ENCODE peak calls at places on chromosomes 3 and 15, in five cellular contexts. One of them, this sample, is unnamed.

GRCh38 chr15:67085237-67085817 is 19.9 kb downstream of the SMAD3 start:
- DNase-seq in SW 1271: no peak
- DNase-seq in astrocyte of the spinal cord: no peak
- DNase-seq in transverse colon: no peak
- DNase-seq in kidney: no peak
- DNase-seq in this sample: no peak

GRCh38 chr3:184320099-184320445 is 5.7 kb downstream of the EIF4G1 start:
- DNase-seq in SW 1271: peak
- DNase-seq in transverse colon: peak
- DNase-seq in kidney: peak
- DNase-seq in astrocyte of the spinal cord: peak
- DNase-seq in this sample: peak

GRCh38 chr3:31973837-31974236 is 7.2 kb downstream of the OSBPL10 start:
- DNase-seq in SW 1271: no peak
- DNase-seq in kidney: no peak
- DNase-seq in transverse colon: no peak
- DNase-seq in astrocyte of the spinal cord: no peak
- DNase-seq in this sample: no peak

GRCh38 chr3:113601240-113601639 is 68.9 kb downstream of the SIDT1 start:
- DNase-seq in SW 1271: no peak
- DNase-seq in kidney: no peak
- DNase-seq in transverse colon: no peak
- DNase-seq in astrocyte of the spinal cord: no peak
- DNase-seq in this sample: no peak

GRCh38 chr3:147921044-147921443 is 511.9 kb downstream of the ZIC1 start:
- DNase-seq in kidney: no peak
- DNase-seq in SW 1271: no peak
- DNase-seq in astrocyte of the spinal cord: peak
- DNase-seq in transverse colon: no peak
- DNase-seq in this sample: no peak

GRCh38 chr3:37417297-37418082 is 243.1 kb upstream of the LRRFIP2 start:
- DNase-seq in SW 1271: no peak
- DNase-seq in astrocyte of the spinal cord: no peak
- DNase-seq in kidney: no peak
- DNase-seq in transverse colon: no peak
- DNase-seq in this sample: no peak

GRCh38 chr15:80386151-80386550 is 18.0 kb upstream of the ARNT2 start:
- DNase-seq in astrocyte of the spinal cord: no peak
- DNase-seq in kidney: no peak
- DNase-seq in transverse colon: no peak
- DNase-seq in SW 1271: no peak
- DNase-seq in this sample: no peak

GRCh38 chr15:73052679-73053397 is 575 bp downstream of the NEO1 start:
- DNase-seq in SW 1271: peak
- DNase-seq in astrocyte of the spinal cord: peak
- DNase-seq in kidney: peak
- DNase-seq in transverse colon: peak
- DNase-seq in this sample: peak

GRCh38 chr3:72169561-72170472 is 384.9 kb upstream of the PROK2 start:
- DNase-seq in kidney: no peak
- DNase-seq in SW 1271: no peak
- DNase-seq in astrocyte of the spinal cord: no peak
- DNase-seq in transverse colon: no peak
- DNase-seq in this sample: no peak

GRCh38 chr15:42800731-42801474 is 64.0 kb upstream of the CDAN1 start:
- DNase-seq in astrocyte of the spinal cord: no peak
- DNase-seq in kidney: no peak
- DNase-seq in transverse colon: no peak
- DNase-seq in SW 1271: no peak
- DNase-seq in this sample: no peak

GRCh38 chr3:40490916-40491315 is 14.0 kb downstream of the ZNF619 start:
- DNase-seq in kidney: no peak
- DNase-seq in transverse colon: no peak
- DNase-seq in astrocyte of the spinal cord: peak
- DNase-seq in SW 1271: no peak
- DNase-seq in this sample: no peak

GRCh38 chr3:76222115-76222652 is 436.8 kb upstream of the ZNF717 start:
- DNase-seq in kidney: no peak
- DNase-seq in transverse colon: no peak
- DNase-seq in astrocyte of the spinal cord: no peak
- DNase-seq in SW 1271: no peak
- DNase-seq in this sample: no peak

GRCh38 chr15:35194296-35194695 is 109.2 kb upstream of the NANOGP8 start:
- DNase-seq in kidney: no peak
- DNase-seq in astrocyte of the spinal cord: peak
- DNase-seq in SW 1271: no peak
- DNase-seq in transverse colon: no peak
- DNase-seq in this sample: no peak

GRCh38 chr15:55737373-55737772 is 5.6 kb downstream of the PRTG start:
- DNase-seq in astrocyte of the spinal cord: no peak
- DNase-seq in kidney: no peak
- DNase-seq in transverse colon: no peak
- DNase-seq in SW 1271: no peak
- DNase-seq in this sample: no peak

GRCh38 chr15:22917556-22917955 is 62.6 kb downstream of the CYFIP1 start:
- DNase-seq in transverse colon: no peak
- DNase-seq in kidney: no peak
- DNase-seq in astrocyte of the spinal cord: no peak
- DNase-seq in SW 1271: no peak
- DNase-seq in this sample: no peak

GRCh38 chr15:43406808-43407207 is 35.9 kb downstream of the TUBGCP4 start:
- DNase-seq in astrocyte of the spinal cord: no peak
- DNase-seq in transverse colon: no peak
- DNase-seq in SW 1271: no peak
- DNase-seq in kidney: no peak
- DNase-seq in this sample: no peak

GRCh38 chr15:81011593-81011992 is 10.9 kb downstream of the TLNRD1 start:
- DNase-seq in transverse colon: no peak
- DNase-seq in astrocyte of the spinal cord: peak
- DNase-seq in SW 1271: no peak
- DNase-seq in kidney: no peak
- DNase-seq in this sample: no peak

GRCh38 chr3:129503387-129504010 is 24.9 kb upstream of the RHO start:
- DNase-seq in astrocyte of the spinal cord: no peak
- DNase-seq in kidney: peak
- DNase-seq in SW 1271: no peak
- DNase-seq in transverse colon: no peak
- DNase-seq in this sample: no peak

GRCh38 chr15:39585871-39586301 is 5.0 kb downstream of the THBS1 start:
- DNase-seq in SW 1271: no peak
- DNase-seq in astrocyte of the spinal cord: no peak
- DNase-seq in transverse colon: peak
- DNase-seq in kidney: no peak
- DNase-seq in this sample: no peak

GRCh38 chr3:73827658-73828313 is 203.0 kb upstream of the PDZRN3 start:
- DNase-seq in kidney: no peak
- DNase-seq in SW 1271: no peak
- DNase-seq in transverse colon: peak
- DNase-seq in astrocyte of the spinal cord: no peak
- DNase-seq in this sample: no peak

GRCh38 chr15:35690698-35691116 is 144.7 kb upstream of the DPH6 start:
- DNase-seq in kidney: no peak
- DNase-seq in SW 1271: no peak
- DNase-seq in astrocyte of the spinal cord: peak
- DNase-seq in transverse colon: no peak
- DNase-seq in this sample: no peak

GRCh38 chr3:26029323-26029722 is 239.4 kb downstream of the OXSM start:
- DNase-seq in kidney: no peak
- DNase-seq in SW 1271: no peak
- DNase-seq in transverse colon: no peak
- DNase-seq in astrocyte of the spinal cord: no peak
- DNase-seq in this sample: no peak

GRCh38 chr3:27591321-27591711 is 107.1 kb upstream of the SLC4A7 start:
- DNase-seq in transverse colon: no peak
- DNase-seq in SW 1271: no peak
- DNase-seq in kidney: no peak
- DNase-seq in astrocyte of the spinal cord: no peak
- DNase-seq in this sample: no peak

GRCh38 chr3:17384567-17385296 is 357.7 kb downstream of the TBC1D5 start:
- DNase-seq in astrocyte of the spinal cord: no peak
- DNase-seq in transverse colon: no peak
- DNase-seq in kidney: no peak
- DNase-seq in SW 1271: no peak
- DNase-seq in this sample: no peak

GRCh38 chr3:142808103-142808917 is 80.6 kb downstream of the PCOLCE2 start:
- DNase-seq in kidney: no peak
- DNase-seq in transverse colon: no peak
- DNase-seq in astrocyte of the spinal cord: peak
- DNase-seq in SW 1271: peak
- DNase-seq in this sample: no peak

GRCh38 chr15:75648156-75649000 is 666 bp downstream of the SNX33 start:
- DNase-seq in transverse colon: peak
- DNase-seq in kidney: peak
- DNase-seq in SW 1271: no peak
- DNase-seq in astrocyte of the spinal cord: peak
- DNase-seq in this sample: peak

GRCh38 chr3:152402698-152403456 is 134.1 kb downstream of the MBNL1 start:
- DNase-seq in transverse colon: no peak
- DNase-seq in astrocyte of the spinal cord: no peak
- DNase-seq in kidney: no peak
- DNase-seq in SW 1271: peak
- DNase-seq in this sample: no peak

GRCh38 chr15:101528917-101529299 is 39.4 kb upstream of the PCSK6 start:
- DNase-seq in SW 1271: no peak
- DNase-seq in astrocyte of the spinal cord: no peak
- DNase-seq in transverse colon: no peak
- DNase-seq in kidney: peak
- DNase-seq in this sample: peak

This sample was measured in lung.